ENCODE peak calls at places on chromosomes 16 and 17, in eight cellular contexts. K is breast epithelium; H is GM23248; W is CD4-positive, CD25-positive, alpha-beta regulatory T cell; J is tibial artery; P is mucosa of descending colon; A is lung; E is CD8-positive, alpha-beta T cell. T is an unnamed sample. For H3K4me1, the result is how much of the 10 kb centered on the place peaks cover.

GRCh38 chr17:78559749-78560368 is 17.3 kb downstream of the DNAH17 start:
- DNase-seq in P (no peak), A (no peak), W (peak), E (no peak), K (no peak), J (no peak), H (no peak), T (no peak)

GRCh38 chr16:12480916-12481315 is 322.8 kb downstream of the CPPED1 start:
- DNase-seq in E (no peak), K (no peak), W (no peak), A (no peak), J (no peak), H (no peak), P (no peak), T (no peak)

GRCh38 chr17:5872831-5873230 is 197.3 kb upstream of the WSCD1 start:
- DNase-seq in J (no peak), W (no peak), A (no peak), H (no peak), E (no peak), P (no peak), K (no peak), T (no peak)

GRCh38 chr17:63929860-63930766 is 2.0 kb downstream of the CD79B start:
- DNase-seq in J (peak), W (no peak), E (no peak), A (no peak), P (peak), K (peak), H (no peak), T (no peak)

GRCh38 chr16:67407788-67408452 is 8.4 kb downstream of the ZDHHC1 start:
- DNase-seq in E (no peak), K (no peak), J (no peak), P (no peak), A (no peak), H (no peak), W (no peak), T (no peak)

GRCh38 chr17:19747829-19748806 is at the start of gene ALDH3A1:
- DNase-seq in K (no peak), J (no peak), E (no peak), A (no peak), H (peak), W (no peak), P (no peak), T (no peak)

GRCh38 chr17:17971431-17972125 is 622 bp downstream of the TOM1L2 start:
- DNase-seq in K (peak), J (peak), P (peak), E (peak), H (peak), A (peak), W (no peak), T (no peak)

GRCh38 chr17:17181666-17182600 is 24.2 kb downstream of the PLD6 start:
- DNase-seq in K (no peak), A (no peak), H (no peak), W (peak), P (no peak), J (no peak), E (peak), T (peak)

GRCh38 chr16:56780646-56781045 is 50.7 kb downstream of the NUP93 start:
- DNase-seq in P (no peak), E (no peak), K (no peak), W (no peak), H (no peak), A (no peak), J (no peak), T (no peak)

GRCh38 chr17:27332485-27333409 is 38.8 kb downstream of the WSB1 start:
- DNase-seq in P (peak), K (peak), A (peak), H (peak), W (peak), J (peak), E (peak), T (peak)

GRCh38 chr16:15573274-15573895 is 69.6 kb downstream of the MARF1 start:
- DNase-seq in J (no peak), K (no peak), H (no peak), W (no peak), A (no peak), P (no peak), E (no peak), T (no peak)

GRCh38 chr16:49280022-49280741 is 1.5 kb downstream of the CBLN1 start:
- DNase-seq in P (no peak), E (no peak), J (no peak), W (no peak), K (no peak), A (no peak), H (peak), T (no peak)

GRCh38 chr17:82274134-82275020 is 877 bp upstream of the CSNK1D start:
- DNase-seq in J (no peak), W (no peak), E (no peak), P (peak), A (no peak), K (no peak), H (no peak), T (no peak)
- H3K4me1 ChIP-seq in J (under half), W (under half), E (under half), P (under half), A (under half), K (under half), H (under half), T (under half)

GRCh38 chr17:81854974-81855774 is 5.2 kb downstream of the P4HB start:
- DNase-seq in H (peak), W (peak), P (no peak), K (peak), E (peak), A (no peak), J (no peak), T (no peak)

GRCh38 chr17:81859906-81860755 is at the start of gene P4HB:
- DNase-seq in W (no peak), E (no peak), H (peak), K (no peak), J (peak), A (no peak), P (peak), T (no peak)

GRCh38 chr17:81858967-81859905 is 1.1 kb downstream of the P4HB start:
- DNase-seq in H (peak), W (peak), P (no peak), J (no peak), E (peak), A (no peak), K (no peak), T (no peak)

GRCh38 chr17:81860756-81861568 is 627 bp upstream of the P4HB start:
- DNase-seq in J (peak), E (peak), P (peak), W (peak), H (peak), A (peak), K (peak), T (peak)

GRCh38 chr17:81858170-81858966 is 2.0 kb downstream of the P4HB start:
- DNase-seq in H (peak), W (no peak), A (no peak), E (peak), K (no peak), J (no peak), P (no peak), T (no peak)
- H3K4me3 ChIP-seq in H (peak), W (no peak), A (peak), E (no peak), K (peak), J (no peak), P (no peak), T (peak)

GRCh38 chr17:59779521-59779920 is 72.1 kb downstream of the VMP1 start:
- DNase-seq in W (no peak), P (no peak), E (no peak), K (no peak), A (no peak), J (no peak), H (no peak), T (no peak)

GRCh38 chr17:59786536-59787319 is 79.3 kb downstream of the VMP1 start:
- DNase-seq in H (peak), W (peak), K (peak), J (peak), A (peak), P (no peak), E (peak), T (peak)

GRCh38 chr17:59786213-59786535 is 78.7 kb downstream of the VMP1 start:
- DNase-seq in K (no peak), J (no peak), E (no peak), A (no peak), P (no peak), H (no peak), W (no peak), T (no peak)

GRCh38 chr17:59785091-59785799 is 77.8 kb downstream of the VMP1 start:
- DNase-seq in A (no peak), K (no peak), W (peak), H (peak), J (no peak), E (no peak), P (no peak), T (no peak)

GRCh38 chr17:59783221-59784016 is 76.0 kb downstream of the VMP1 start:
- DNase-seq in W (peak), K (no peak), J (no peak), P (no peak), H (peak), E (no peak), A (no peak), T (no peak)
- H3K4me1 ChIP-seq in W (half or more), K (under half), J (under half), P (under half), H (half or more), E (under half), A (under half), T (under half)

DNA sequence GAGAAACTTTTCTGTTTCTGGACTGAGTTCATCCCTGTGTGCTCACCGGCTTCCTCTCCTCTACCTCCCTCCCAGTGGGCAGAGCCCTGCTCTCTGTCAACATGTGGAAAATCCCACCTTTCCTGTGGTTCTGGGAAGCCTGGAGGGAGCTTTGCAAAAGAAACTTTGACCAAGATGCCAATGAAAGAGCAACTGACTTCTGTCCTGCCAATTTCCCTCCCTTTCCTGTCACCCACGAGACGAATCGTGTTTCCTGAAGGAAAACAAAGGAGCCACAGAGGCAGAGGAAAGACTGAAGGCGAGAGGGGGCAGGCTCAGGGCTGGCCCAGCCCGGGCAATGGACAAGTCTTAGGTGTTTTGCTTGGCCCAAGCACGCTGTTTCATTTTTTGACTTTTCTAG is 82.8 kb downstream of the PLCG2 start:
- DNase-seq in J (no peak), A (no peak), P (no peak), W (no peak), H (no peak), E (no peak), K (peak), T (no peak)
- H3K4me3 ChIP-seq in J (no peak), A (no peak), P (no peak), W (no peak), H (no peak), E (no peak), K (peak), T (no peak)

DNA sequence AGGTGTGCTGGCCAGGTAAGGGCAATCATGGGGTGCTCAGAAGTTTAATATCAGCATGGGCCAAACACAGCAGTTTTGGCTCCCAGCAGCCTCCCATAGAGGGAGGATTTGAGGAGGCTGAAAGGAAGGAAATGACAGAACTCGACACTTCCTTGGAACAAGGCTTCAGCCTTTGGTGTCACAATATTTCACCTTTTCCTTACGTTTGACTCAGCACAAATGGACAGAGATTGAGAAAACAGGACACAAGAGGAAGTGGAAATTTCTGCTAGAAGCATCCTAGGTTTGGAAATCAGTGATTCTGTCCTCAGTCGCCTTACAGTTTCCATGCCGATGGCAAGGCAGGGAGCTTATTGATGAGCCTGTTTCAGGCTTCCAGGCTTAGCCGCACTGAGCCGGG is 181.4 kb downstream of the MAF start:
- DNase-seq in W (no peak), J (no peak), K (no peak), P (no peak), E (no peak), H (no peak), A (no peak), T (no peak)
- H3K4me1 ChIP-seq in W (under half), J (under half), K (under half), P (under half), E (under half), H (under half), A (under half), T (under half)